ENCODE peak calls at places on chromosomes 12 and 14, in nine cellular contexts. L is astrocyte; C is Karpas-422; F is CD4-positive, alpha-beta memory T cell; H is CD8-positive, alpha-beta T cell; M is cardiac muscle cell; I is HCT116; T is neuronal stem cell; Z is gastrocnemius medialis. J is an unnamed sample.

GRCh38 chr14:99191663-99192621 is 80.1 kb downstream of the BCL11B start:
- DNase-seq in M (peak; percentile 83), Z (peak; percentile 25), C (no peak), T (no peak), H (peak; percentile 73), F (peak; percentile 71), L (peak; percentile 80), I (no peak), J (peak; percentile 83)

GRCh38 chr12:85983601-85984000 is 109.5 kb downstream of the NTS start:
- DNase-seq in I (no peak), F (no peak), L (no peak), Z (no peak), T (no peak), C (no peak), M (no peak), H (no peak), J (no peak)

GRCh38 chr14:68377459-68377858 is 415.4 kb downstream of the ZFP36L1 start:
- DNase-seq in H (no peak), F (peak; percentile 10), I (no peak), T (no peak), M (peak; percentile 81), C (no peak), L (peak; percentile 70), Z (peak; percentile 48), J (no peak)

GRCh38 chr14:90815817-90816662 is at the start of gene TTC7B:
- DNase-seq in Z (peak; percentile 28), L (no peak), C (no peak), I (no peak), M (peak; percentile 47), F (peak; percentile 34), T (peak; percentile 51), H (peak; percentile 57), J (no peak)

GRCh38 chr12:68180792-68181744 is 21.5 kb upstream of the IFNG start:
- DNase-seq in Z (no peak), L (peak; percentile 15), F (peak; percentile 57), C (no peak), M (peak; percentile 47), I (no peak), T (no peak), H (peak; percentile 55), J (no peak)

GRCh38 chr14:59189281-59189821 is 884 bp downstream of the DAAM1 start:
- DNase-seq in F (peak; percentile 51), Z (no peak), H (peak; percentile 60), I (no peak), M (peak; percentile 33), T (peak; percentile 17), L (peak; percentile 14), C (peak; percentile 82), J (no peak)

GRCh38 chr14:100534528-100535286 is 52.5 kb downstream of the BEGAIN start:
- DNase-seq in C (no peak), M (no peak), H (peak; percentile 38), Z (peak; percentile 4), I (no peak), T (no peak), L (no peak), F (no peak), J (no peak)

GRCh38 chr12:110934093-110934852 is 13.9 kb upstream of the MYL2 start:
- DNase-seq in C (no peak), F (no peak), I (peak; percentile 79), T (no peak), Z (peak; percentile 84), M (no peak), L (peak; percentile 41), H (no peak), J (no peak)

GRCh38 chr12:84397846-84398245 is 514.8 kb downstream of the SLC6A15 start:
- DNase-seq in I (no peak), T (no peak), H (no peak), L (no peak), F (no peak), C (no peak), M (no peak), Z (no peak), J (no peak)

GRCh38 chr12:203462-204260 is 10.3 kb downstream of the SLC6A12 start:
- DNase-seq in C (no peak), M (peak; percentile 31), L (no peak), T (peak; percentile 42), I (no peak), H (no peak), F (no peak), Z (no peak), J (no peak)

GRCh38 chr12:27190761-27191160 is 53.3 kb upstream of the STK38L start:
- DNase-seq in F (no peak), L (peak; percentile 91), I (no peak), C (no peak), H (no peak), T (no peak), Z (no peak), M (peak; percentile 79), J (no peak)
- H3K4me1 ChIP-seq in F (peaks cover 1% of the 10 kb centered on the region), L (peaks cover 56% of the 10 kb centered on the region), I (no peaks in the 10 kb centered on the region), C (no peaks in the 10 kb centered on the region), H (no peaks in the 10 kb centered on the region), T (peaks cover 8% of the 10 kb centered on the region), Z (peaks cover 8% of the 10 kb centered on the region), M (peaks cover 18% of the 10 kb centered on the region), J (peaks cover 9% of the 10 kb centered on the region)

GRCh38 chr12:95227818-95228356 is 10.3 kb downstream of the VEZT start:
- DNase-seq in M (no peak), Z (no peak), F (no peak), C (no peak), I (no peak), L (no peak), T (no peak), H (no peak), J (no peak)
- H3K4me1 ChIP-seq in M (peaks cover 8% of the 10 kb centered on the region), Z (peaks cover 60% of the 10 kb centered on the region), F (peaks cover 14% of the 10 kb centered on the region), C (peaks cover 64% of the 10 kb centered on the region), I (peaks cover 3% of the 10 kb centered on the region), L (peaks cover 4% of the 10 kb centered on the region), T (no peaks in the 10 kb centered on the region), H (no peaks in the 10 kb centered on the region), J (peaks cover 6% of the 10 kb centered on the region)

GRCh38 chr14:73463411-73463810 is 5.1 kb upstream of the NUMB start:
- DNase-seq in C (no peak), L (peak; percentile 90), I (no peak), T (no peak), Z (peak; percentile 52), M (peak; percentile 93), F (no peak), H (no peak), J (peak; percentile 81)

GRCh38 chr14:73462078-73462715 is 3.9 kb upstream of the NUMB start:
- DNase-seq in C (no peak), M (peak; percentile 75), L (peak; percentile 37), H (no peak), T (no peak), F (no peak), Z (peak; percentile 21), I (no peak), J (no peak)

GRCh38 chr14:73461478-73462077 is 3.2 kb upstream of the NUMB start:
- DNase-seq in F (no peak), C (no peak), L (no peak), Z (no peak), T (no peak), M (no peak), H (no peak), I (no peak), J (no peak)

GRCh38 chr14:73460691-73461127 is 2.4 kb upstream of the NUMB start:
- DNase-seq in T (no peak), F (no peak), I (no peak), M (peak; percentile 74), H (no peak), L (peak; percentile 80), C (peak; percentile 72), Z (no peak), J (no peak)

GRCh38 chr14:73462815-73463214 is 4.5 kb upstream of the NUMB start:
- DNase-seq in T (no peak), H (no peak), C (no peak), L (no peak), I (no peak), F (no peak), M (peak; percentile 68), Z (no peak), J (no peak)
- H3K4me1 ChIP-seq in T (peaks cover 4% of the 10 kb centered on the region), H (peaks cover 8% of the 10 kb centered on the region), C (peaks cover 52% of the 10 kb centered on the region), L (peaks cover 57% of the 10 kb centered on the region), I (peaks cover 3% of the 10 kb centered on the region), F (peaks cover 35% of the 10 kb centered on the region), M (peaks cover 40% of the 10 kb centered on the region), Z (peaks cover 21% of the 10 kb centered on the region), J (peaks cover 8% of the 10 kb centered on the region)

GRCh38 chr14:44960646-44961045 is 1.1 kb downstream of the KLHL28 start:
- DNase-seq in I (no peak), M (no peak), Z (no peak), H (no peak), T (no peak), F (no peak), C (no peak), L (no peak), J (no peak)

GRCh38 chr14:44961730-44962572 is at the start of the genes KLHL28 and TOGARAM1:
- DNase-seq in C (peak; percentile 100), I (peak; percentile 98), F (peak; percentile 94), M (peak; percentile 100), T (peak; percentile 98), H (peak; percentile 95), L (peak; percentile 100), Z (peak; percentile 99), J (peak; percentile 97)

GRCh38 chr14:44961151-44961729 is 507 bp downstream of the KLHL28 start:
- DNase-seq in Z (peak; percentile 42), T (peak; percentile 35), I (no peak), M (peak; percentile 78), C (peak; percentile 91), H (peak; percentile 60), L (peak; percentile 57), F (peak; percentile 54), J (peak; percentile 82)

GRCh38 chr14:44963775-44964380 is 1.9 kb downstream of the TOGARAM1 start:
- DNase-seq in L (no peak), H (no peak), I (no peak), M (no peak), F (no peak), C (peak; percentile 78), T (no peak), Z (peak; percentile 18), J (no peak)

GRCh38 chr14:44962573-44963528 is 861 bp downstream of the TOGARAM1 start:
- DNase-seq in Z (peak; percentile 64), T (peak; percentile 43), I (no peak), L (peak; percentile 41), H (no peak), M (peak; percentile 70), F (no peak), C (peak; percentile 88), J (peak; percentile 84)
- H3K4me1 ChIP-seq in Z (peaks cover 79% of the 10 kb centered on the region), T (peaks cover 3% of the 10 kb centered on the region), I (peaks cover 9% of the 10 kb centered on the region), L (peaks cover 33% of the 10 kb centered on the region), H (peaks cover 42% of the 10 kb centered on the region), M (peaks cover 30% of the 10 kb centered on the region), F (peaks cover 74% of the 10 kb centered on the region), C (peaks cover 47% of the 10 kb centered on the region), J (peaks cover 5% of the 10 kb centered on the region)

DNA sequence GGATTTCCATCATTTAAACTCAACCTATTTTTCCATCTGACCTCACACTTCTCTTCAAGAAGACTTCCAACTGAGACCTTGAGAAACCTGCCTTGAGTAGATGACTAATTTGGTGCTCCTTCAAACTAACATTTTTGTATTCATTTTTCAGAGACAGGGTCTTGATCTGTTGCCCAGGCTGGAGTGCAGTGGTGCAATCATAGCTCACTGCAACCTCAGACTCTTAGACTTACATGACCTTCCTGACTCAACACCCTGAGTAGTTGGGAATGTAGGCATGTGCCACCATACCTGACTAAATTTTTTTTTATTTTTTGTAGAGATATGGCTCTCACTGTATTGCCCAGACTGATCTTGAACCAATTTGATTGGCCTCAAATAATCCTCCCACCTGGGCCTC is 389.9 kb downstream of the PDZRN4 start:
- DNase-seq in T (no peak), F (no peak), M (no peak), H (no peak), L (no peak), Z (no peak), I (no peak), C (no peak), J (no peak)
- H3K4me1 ChIP-seq in T (no peaks in the 10 kb centered on the region), F (no peaks in the 10 kb centered on the region), M (peaks cover 25% of the 10 kb centered on the region), H (no peaks in the 10 kb centered on the region), L (no peaks in the 10 kb centered on the region), Z (no peaks in the 10 kb centered on the region), I (no peaks in the 10 kb centered on the region), C (peaks cover 2% of the 10 kb centered on the region), J (no peaks in the 10 kb centered on the region)